ENCODE peak calls at places on chromosomes 5 and 9, in five cellular contexts. U is HCT116, X is HepG2, R is K562, K is GM12878. F is an unnamed sample.

GRCh38 chr5:142427529-142427928 is 102.7 kb upstream of the SPRY4 start:
- DNase-seq in U (no peak), R (no peak), X (no peak), K (no peak), F (no peak)

GRCh38 chr5:92215116-92215515 is 832.0 kb upstream of the ARRDC3 start:
- DNase-seq in K (no peak), X (no peak), R (no peak), U (no peak), F (no peak)

GRCh38 chr5:150053695-150054392 is 32.5 kb downstream of the CSF1R start:
- DNase-seq in X (no peak), U (no peak), R (no peak), K (no peak), F (no peak)

GRCh38 chr5:65625743-65626142 is 916 bp downstream of the SHLD3 start:
- DNase-seq in R (peak; percentile 31), X (no peak), K (no peak), U (no peak), F (no peak)

GRCh38 chr9:33924978-33925797 is 108.2 kb downstream of the UBE2R2 start:
- DNase-seq in U (peak; percentile 16), X (peak; percentile 61), K (no peak), R (peak; percentile 50), F (peak; percentile 29)

GRCh38 chr9:113888976-113889375 is 12.9 kb downstream of the ZNF618 start:
- DNase-seq in R (no peak), K (no peak), X (no peak), U (no peak), F (no peak)

GRCh38 chr9:107340920-107341632 is 58.0 kb downstream of the RAD23B start:
- DNase-seq in U (peak; percentile 46), X (peak; percentile 70), K (peak; percentile 57), R (peak; percentile 82), F (peak; percentile 96)

GRCh38 chr5:139446956-139447779 is 7.8 kb upstream of the DNAJC18 start:
- DNase-seq in X (no peak), U (no peak), R (peak; percentile 49), K (peak; percentile 87), F (no peak)

GRCh38 chr9:129471201-129472019 is 149.5 kb downstream of the C9orf50 start:
- DNase-seq in K (no peak), U (no peak), X (no peak), R (no peak), F (no peak)

GRCh38 chr5:175470756-175471155 is 7.6 kb upstream of the SFXN1 start:
- DNase-seq in K (no peak), X (no peak), R (no peak), U (no peak), F (no peak)

GRCh38 chr9:120609636-120610035 is 29.7 kb upstream of the CDK5RAP2 start:
- DNase-seq in X (no peak), R (no peak), U (no peak), K (no peak), F (no peak)

GRCh38 chr9:108889649-108890067 is 27.6 kb downstream of the ACTL7A start:
- DNase-seq in U (peak; percentile 3), R (peak; percentile 36), K (no peak), X (peak; percentile 80), F (no peak)

GRCh38 chr5:2542821-2543220 is 208.7 kb downstream of the IRX2 start:
- DNase-seq in X (no peak), K (no peak), R (no peak), U (no peak), F (no peak)

GRCh38 chr9:119477197-119477596 is 108.0 kb upstream of the BRINP1 start:
- DNase-seq in R (no peak), K (no peak), X (no peak), U (no peak), F (no peak)

GRCh38 chr5:159210306-159210722 is 961 bp upstream of the RNF145 start:
- DNase-seq in U (no peak), R (peak; percentile 41), X (peak; percentile 53), K (no peak), F (no peak)

GRCh38 chr9:125997510-125997823 is 250.3 kb downstream of the PBX3 start:
- DNase-seq in U (no peak), K (no peak), R (no peak), X (no peak), F (no peak)

GRCh38 chr9:114888599-114888998 is 41.8 kb downstream of the TNFSF8 start:
- DNase-seq in R (no peak), K (no peak), X (no peak), U (no peak), F (no peak)

DNA sequence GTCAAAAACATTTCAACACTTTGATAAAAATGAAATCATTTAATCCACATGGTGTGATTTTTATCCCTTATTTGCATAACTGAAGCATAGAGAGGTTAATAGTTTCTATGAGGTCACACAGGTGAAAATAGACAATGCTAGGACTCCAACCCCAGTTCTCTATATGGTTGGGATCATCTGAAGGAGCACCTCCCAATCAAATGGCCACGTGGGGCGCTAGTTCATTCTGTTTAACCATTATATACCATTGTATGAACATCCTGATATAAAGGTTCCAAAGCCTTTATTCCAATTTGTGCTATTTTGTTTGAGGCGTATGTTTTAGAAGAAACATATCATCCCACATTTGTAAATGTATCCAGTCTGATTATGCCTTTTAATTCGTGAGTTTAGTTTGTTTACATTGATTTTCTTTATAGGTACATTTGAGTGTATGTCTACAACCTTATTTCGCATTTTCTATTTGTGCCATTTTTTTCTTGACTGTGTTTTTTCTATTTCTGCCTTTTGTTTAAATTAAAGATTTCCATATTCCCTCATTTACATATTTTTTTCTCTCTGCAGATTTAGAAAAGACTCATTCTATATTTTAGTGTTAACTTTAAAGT is 1092.0 kb downstream of the MAT2B start:
- DNase-seq in K (no peak), U (no peak), R (peak; percentile 5), X (peak; percentile 2), F (peak; percentile 59)
- TF ChIP-seq CTCF in K (peak; percentile 48), U (no peak), R (no peak), X (no peak), F (peak; percentile 31)

GRCh38 chr9:116207371-116208111 is 54.0 kb downstream of the PAPPA start:
- DNase-seq in R (no peak), X (no peak), U (no peak), K (no peak), F (no peak)
- TF ChIP-seq SRF in R (no peak), X (no peak), U (no peak), K (no peak), F (no peak)

GRCh38 chr9:1051286-1052118 is 1.3 kb downstream of the DMRT2 start:
- DNase-seq in K (no peak), R (no peak), X (no peak), U (no peak), F (no peak)
- TF ChIP-seq CTCF in K (no peak), R (no peak), X (no peak), U (no peak), F (peak; percentile 52)

GRCh38 chr5:157516016-157516415 is 56.0 kb downstream of the NIPAL4 start:
- DNase-seq in U (no peak), X (no peak), K (no peak), R (no peak), F (no peak)

GRCh38 chr5:157514974-157515373 is 55.0 kb downstream of the NIPAL4 start:
- DNase-seq in R (no peak), X (no peak), K (no peak), U (no peak), F (no peak)

GRCh38 chr5:157519579-157520253 is 55.9 kb downstream of the ADAM19 start:
- DNase-seq in X (no peak), K (peak; percentile 71), R (no peak), U (no peak), F (no peak)

GRCh38 chr5:157518963-157519362 is 56.6 kb downstream of the ADAM19 start:
- DNase-seq in X (no peak), K (peak; percentile 77), R (no peak), U (no peak), F (no peak)

GRCh38 chr5:157516626-157517325 is 56.8 kb downstream of the NIPAL4 start:
- DNase-seq in U (no peak), K (no peak), R (no peak), X (no peak), F (no peak)
- TF ChIP-seq SRF in U (no peak), K (no peak), R (no peak), X (no peak), F (no peak)

DNA sequence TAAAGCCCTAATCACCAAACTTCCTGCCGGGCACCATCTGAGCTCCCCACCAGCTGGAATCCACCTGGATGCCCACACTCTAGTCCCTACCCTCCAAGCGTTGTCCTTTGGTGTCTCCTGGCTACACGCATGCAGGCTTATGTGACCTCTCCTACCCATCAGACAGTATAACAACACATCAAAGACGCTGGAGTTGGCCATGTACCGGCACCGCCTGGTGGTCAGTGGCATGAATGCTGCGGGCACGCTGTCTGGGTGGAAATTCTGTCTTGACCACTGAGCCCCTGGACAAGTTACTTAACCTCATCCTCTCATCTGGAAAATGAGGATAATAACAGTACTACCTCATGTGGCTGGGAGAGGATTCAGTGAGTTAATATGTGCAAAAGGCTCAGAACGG is 23.4 kb upstream of the CORO2A start:
- DNase-seq in K (no peak), R (no peak), X (no peak), U (no peak), F (peak; percentile 74)
- TF ChIP-seq CTCF in K (peak; percentile 37), R (no peak), X (peak; percentile 65), U (peak; percentile 33), F (peak; percentile 94)

GRCh38 chr5:74075900-74076484 is 450.0 kb downstream of the ARHGEF28 start:
- DNase-seq in R (no peak), U (no peak), X (no peak), K (no peak), F (no peak)
- TF ChIP-seq SRF in R (no peak), U (no peak), X (no peak), K (no peak), F (no peak)

DNA sequence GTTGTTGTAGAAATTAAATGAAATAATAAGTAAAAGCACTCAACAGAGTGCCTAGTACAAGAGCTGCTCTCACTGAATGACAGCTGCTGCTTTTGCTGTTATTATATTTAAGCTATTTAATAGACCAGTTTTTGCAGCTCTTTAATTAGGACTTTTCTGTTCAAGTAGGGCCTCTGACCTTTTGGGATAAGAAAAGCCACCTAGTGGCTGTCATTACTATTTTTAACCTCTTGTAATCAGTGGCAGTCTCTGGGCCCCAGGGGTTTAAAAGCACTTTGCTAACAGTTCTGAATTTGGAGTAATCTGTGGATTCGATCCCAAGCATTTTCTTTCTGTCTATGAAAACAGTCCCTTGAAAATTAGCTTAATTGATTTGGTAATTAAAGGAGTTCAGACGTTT is 121.1 kb downstream of the NUDT12 start:
- DNase-seq in K (no peak), R (no peak), X (no peak), U (no peak), F (no peak)
- TF ChIP-seq CTCF in K (peak; percentile 22), R (peak; percentile 5), X (no peak), U (no peak), F (no peak)

DNA sequence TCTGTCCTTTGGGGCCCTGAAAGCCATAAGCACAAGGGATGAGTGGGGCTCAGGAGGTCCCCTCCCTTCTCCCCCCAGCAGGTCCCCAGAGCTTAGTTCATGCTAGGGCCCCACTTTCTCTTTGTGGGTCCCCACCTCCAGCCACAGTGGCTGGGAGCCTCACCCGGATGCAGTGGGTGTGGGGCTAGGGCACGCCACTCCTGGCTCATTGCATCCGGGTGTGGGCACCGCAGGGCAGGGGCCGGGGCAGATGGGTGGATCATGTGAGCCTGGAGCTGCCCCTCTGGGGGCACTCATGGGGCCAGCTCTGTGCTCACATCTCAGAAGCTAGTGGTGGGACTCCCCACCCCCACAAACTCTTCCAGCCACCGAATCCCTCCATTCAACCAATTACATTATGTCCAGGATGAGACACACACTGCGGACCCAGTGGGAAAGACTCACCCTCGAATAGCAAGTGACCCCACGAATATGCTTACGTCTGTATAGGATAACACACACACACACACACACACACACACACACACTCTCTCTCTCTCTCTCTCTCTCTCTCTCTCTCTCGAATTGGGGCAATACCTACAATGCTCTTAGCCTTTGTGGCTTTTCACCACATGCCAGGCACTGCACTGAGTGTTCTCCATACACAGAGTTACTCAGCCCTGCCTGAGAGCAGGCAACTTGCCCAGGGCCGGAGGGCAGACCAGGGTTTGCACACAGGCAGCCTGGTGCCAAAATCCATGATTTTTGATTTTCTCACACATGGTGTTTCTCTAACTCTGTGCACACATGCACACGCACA is 16.8 kb upstream of the PHYKPL start:
- DNase-seq in R (no peak), K (no peak), U (no peak), X (no peak), F (no peak)
- TF ChIP-seq SRF in R (no peak), K (no peak), U (no peak), X (no peak), F (no peak)